ENCODE peak calls at places on chromosome 6, in seven cellular contexts. One of them, this sample, is unnamed.
A peak's percentile ranks its signal among the peaks of the same experiment; 100 is the strongest.

GRCh38 chr6:33609444-33610034 is 11.6 kb upstream of the ITPR3 start:
- DNase-seq in fibroblast of lung: peak; percentile 88
- DNase-seq in hypothalamus: no peak
- DNase-seq in stimulated activated CD4-positive, alpha-beta T cell treated with anti-CD3 and anti-CD28 coated beads, Interleukin-2, amount 100 ng/mL, for 24 hours: no peak
- DNase-seq in astrocyte of the spinal cord: peak; percentile 59
- DNase-seq in GM06990: no peak
- DNase-seq in activated CD4-positive, alpha-beta T cell treated with anti-CD3 and anti-CD28 coated beads, Interleukin-2, amount 50 U/mL, for 48 hours: no peak
- DNase-seq in this sample: peak; percentile 76

GRCh38 chr6:105207524-105208269 is 27.9 kb upstream of the POPDC3 start:
- DNase-seq in fibroblast of lung: peak; percentile 75
- DNase-seq in hypothalamus: no peak
- DNase-seq in stimulated activated CD4-positive, alpha-beta T cell treated with anti-CD3 and anti-CD28 coated beads, Interleukin-2, amount 100 ng/mL, for 24 hours: no peak
- DNase-seq in astrocyte of the spinal cord: peak; percentile 59
- DNase-seq in GM06990: no peak
- DNase-seq in activated CD4-positive, alpha-beta T cell treated with anti-CD3 and anti-CD28 coated beads, Interleukin-2, amount 50 U/mL, for 48 hours: no peak
- DNase-seq in this sample: no peak

GRCh38 chr6:347951-348859 is 43.3 kb upstream of the IRF4 start:
- DNase-seq in fibroblast of lung: no peak
- DNase-seq in hypothalamus: no peak
- DNase-seq in stimulated activated CD4-positive, alpha-beta T cell treated with anti-CD3 and anti-CD28 coated beads, Interleukin-2, amount 100 ng/mL, for 24 hours: no peak
- DNase-seq in astrocyte of the spinal cord: no peak
- DNase-seq in GM06990: no peak
- DNase-seq in activated CD4-positive, alpha-beta T cell treated with anti-CD3 and anti-CD28 coated beads, Interleukin-2, amount 50 U/mL, for 48 hours: no peak
- DNase-seq in this sample: peak; percentile 79

GRCh38 chr6:139161169-139161568 is 26.3 kb downstream of the HECA start:
- DNase-seq in fibroblast of lung: peak; percentile 74
- DNase-seq in hypothalamus: no peak
- DNase-seq in stimulated activated CD4-positive, alpha-beta T cell treated with anti-CD3 and anti-CD28 coated beads, Interleukin-2, amount 100 ng/mL, for 24 hours: no peak
- DNase-seq in astrocyte of the spinal cord: peak; percentile 75
- DNase-seq in GM06990: no peak
- DNase-seq in activated CD4-positive, alpha-beta T cell treated with anti-CD3 and anti-CD28 coated beads, Interleukin-2, amount 50 U/mL, for 48 hours: no peak
- DNase-seq in this sample: no peak

GRCh38 chr6:118325220-118325860 is 222.8 kb upstream of the PLN start:
- DNase-seq in fibroblast of lung: peak; percentile 29
- DNase-seq in hypothalamus: no peak
- DNase-seq in stimulated activated CD4-positive, alpha-beta T cell treated with anti-CD3 and anti-CD28 coated beads, Interleukin-2, amount 100 ng/mL, for 24 hours: no peak
- DNase-seq in astrocyte of the spinal cord: peak; percentile 33
- DNase-seq in GM06990: no peak
- DNase-seq in activated CD4-positive, alpha-beta T cell treated with anti-CD3 and anti-CD28 coated beads, Interleukin-2, amount 50 U/mL, for 48 hours: no peak
- DNase-seq in this sample: no peak

GRCh38 chr6:166236586-166236985 is 68.9 kb upstream of the TBXT start:
- DNase-seq in fibroblast of lung: no peak
- DNase-seq in hypothalamus: no peak
- DNase-seq in stimulated activated CD4-positive, alpha-beta T cell treated with anti-CD3 and anti-CD28 coated beads, Interleukin-2, amount 100 ng/mL, for 24 hours: no peak
- DNase-seq in astrocyte of the spinal cord: no peak
- DNase-seq in GM06990: no peak
- DNase-seq in activated CD4-positive, alpha-beta T cell treated with anti-CD3 and anti-CD28 coated beads, Interleukin-2, amount 50 U/mL, for 48 hours: no peak
- DNase-seq in this sample: no peak

GRCh38 chr6:98833101-98834059 is 994 bp upstream of the POU3F2 start:
- DNase-seq in fibroblast of lung: peak; percentile 62
- DNase-seq in hypothalamus: peak; percentile 68
- DNase-seq in stimulated activated CD4-positive, alpha-beta T cell treated with anti-CD3 and anti-CD28 coated beads, Interleukin-2, amount 100 ng/mL, for 24 hours: peak; percentile 42
- DNase-seq in astrocyte of the spinal cord: peak; percentile 58
- DNase-seq in GM06990: peak; percentile 54
- DNase-seq in activated CD4-positive, alpha-beta T cell treated with anti-CD3 and anti-CD28 coated beads, Interleukin-2, amount 50 U/mL, for 48 hours: no peak
- DNase-seq in this sample: no peak

GRCh38 chr6:36025932-36026327 is 1.5 kb upstream of the SLC26A8 start:
- DNase-seq in fibroblast of lung: peak; percentile 62
- DNase-seq in hypothalamus: no peak
- DNase-seq in stimulated activated CD4-positive, alpha-beta T cell treated with anti-CD3 and anti-CD28 coated beads, Interleukin-2, amount 100 ng/mL, for 24 hours: no peak
- DNase-seq in astrocyte of the spinal cord: no peak
- DNase-seq in GM06990: no peak
- DNase-seq in activated CD4-positive, alpha-beta T cell treated with anti-CD3 and anti-CD28 coated beads, Interleukin-2, amount 50 U/mL, for 48 hours: no peak
- DNase-seq in this sample: no peak

GRCh38 chr6:28489366-28490190 is 26.0 kb downstream of the GPX6 start:
- DNase-seq in fibroblast of lung: peak; percentile 80
- DNase-seq in hypothalamus: peak; percentile 2
- DNase-seq in stimulated activated CD4-positive, alpha-beta T cell treated with anti-CD3 and anti-CD28 coated beads, Interleukin-2, amount 100 ng/mL, for 24 hours: peak; percentile 57
- DNase-seq in astrocyte of the spinal cord: peak; percentile 83
- DNase-seq in GM06990: peak; percentile 79
- DNase-seq in activated CD4-positive, alpha-beta T cell treated with anti-CD3 and anti-CD28 coated beads, Interleukin-2, amount 50 U/mL, for 48 hours: peak; percentile 43
- DNase-seq in this sample: no peak

GRCh38 chr6:39752835-39753744 is 27.9 kb upstream of the KIF6 start:
- DNase-seq in fibroblast of lung: no peak
- DNase-seq in hypothalamus: no peak
- DNase-seq in stimulated activated CD4-positive, alpha-beta T cell treated with anti-CD3 and anti-CD28 coated beads, Interleukin-2, amount 100 ng/mL, for 24 hours: no peak
- DNase-seq in astrocyte of the spinal cord: no peak
- DNase-seq in GM06990: no peak
- DNase-seq in activated CD4-positive, alpha-beta T cell treated with anti-CD3 and anti-CD28 coated beads, Interleukin-2, amount 50 U/mL, for 48 hours: no peak
- DNase-seq in this sample: no peak

GRCh38 chr6:85920782-85921181 is 278.1 kb upstream of the SYNCRIP start:
- DNase-seq in fibroblast of lung: no peak
- DNase-seq in hypothalamus: no peak
- DNase-seq in stimulated activated CD4-positive, alpha-beta T cell treated with anti-CD3 and anti-CD28 coated beads, Interleukin-2, amount 100 ng/mL, for 24 hours: no peak
- DNase-seq in astrocyte of the spinal cord: no peak
- DNase-seq in GM06990: no peak
- DNase-seq in activated CD4-positive, alpha-beta T cell treated with anti-CD3 and anti-CD28 coated beads, Interleukin-2, amount 50 U/mL, for 48 hours: no peak
- DNase-seq in this sample: peak; percentile 63

GRCh38 chr6:50116797-50117542 is 67.2 kb upstream of the DEFB112 start:
- DNase-seq in fibroblast of lung: no peak
- DNase-seq in hypothalamus: no peak
- DNase-seq in stimulated activated CD4-positive, alpha-beta T cell treated with anti-CD3 and anti-CD28 coated beads, Interleukin-2, amount 100 ng/mL, for 24 hours: no peak
- DNase-seq in astrocyte of the spinal cord: no peak
- DNase-seq in GM06990: no peak
- DNase-seq in activated CD4-positive, alpha-beta T cell treated with anti-CD3 and anti-CD28 coated beads, Interleukin-2, amount 50 U/mL, for 48 hours: no peak
- DNase-seq in this sample: no peak

GRCh38 chr6:4102687-4103244 is 23.8 kb upstream of the FAM217A start:
- DNase-seq in fibroblast of lung: no peak
- DNase-seq in hypothalamus: no peak
- DNase-seq in stimulated activated CD4-positive, alpha-beta T cell treated with anti-CD3 and anti-CD28 coated beads, Interleukin-2, amount 100 ng/mL, for 24 hours: no peak
- DNase-seq in astrocyte of the spinal cord: no peak
- DNase-seq in GM06990: no peak
- DNase-seq in activated CD4-positive, alpha-beta T cell treated with anti-CD3 and anti-CD28 coated beads, Interleukin-2, amount 50 U/mL, for 48 hours: no peak
- DNase-seq in this sample: no peak

GRCh38 chr6:106527979-106528378 is 101.3 kb downstream of the RTN4IP1 start:
- DNase-seq in fibroblast of lung: peak; percentile 98
- DNase-seq in hypothalamus: no peak
- DNase-seq in stimulated activated CD4-positive, alpha-beta T cell treated with anti-CD3 and anti-CD28 coated beads, Interleukin-2, amount 100 ng/mL, for 24 hours: no peak
- DNase-seq in astrocyte of the spinal cord: peak; percentile 96
- DNase-seq in GM06990: no peak
- DNase-seq in activated CD4-positive, alpha-beta T cell treated with anti-CD3 and anti-CD28 coated beads, Interleukin-2, amount 50 U/mL, for 48 hours: no peak
- DNase-seq in this sample: no peak

GRCh38 chr6:81769834-81770233 is 17.4 kb upstream of the TENT5A start:
- DNase-seq in fibroblast of lung: peak; percentile 70
- DNase-seq in hypothalamus: no peak
- DNase-seq in stimulated activated CD4-positive, alpha-beta T cell treated with anti-CD3 and anti-CD28 coated beads, Interleukin-2, amount 100 ng/mL, for 24 hours: no peak
- DNase-seq in astrocyte of the spinal cord: peak; percentile 59
- DNase-seq in GM06990: no peak
- DNase-seq in activated CD4-positive, alpha-beta T cell treated with anti-CD3 and anti-CD28 coated beads, Interleukin-2, amount 50 U/mL, for 48 hours: no peak
- DNase-seq in this sample: no peak

GRCh38 chr6:69894578-69895347 is 28.4 kb downstream of the COL19A1 start:
- DNase-seq in fibroblast of lung: peak; percentile 50
- DNase-seq in hypothalamus: no peak
- DNase-seq in stimulated activated CD4-positive, alpha-beta T cell treated with anti-CD3 and anti-CD28 coated beads, Interleukin-2, amount 100 ng/mL, for 24 hours: no peak
- DNase-seq in astrocyte of the spinal cord: peak; percentile 50
- DNase-seq in GM06990: no peak
- DNase-seq in activated CD4-positive, alpha-beta T cell treated with anti-CD3 and anti-CD28 coated beads, Interleukin-2, amount 50 U/mL, for 48 hours: no peak
- DNase-seq in this sample: no peak

GRCh38 chr6:167669870-167670802 is 156.6 kb upstream of the AFDN start:
- DNase-seq in fibroblast of lung: no peak
- DNase-seq in hypothalamus: no peak
- DNase-seq in stimulated activated CD4-positive, alpha-beta T cell treated with anti-CD3 and anti-CD28 coated beads, Interleukin-2, amount 100 ng/mL, for 24 hours: no peak
- DNase-seq in astrocyte of the spinal cord: no peak
- DNase-seq in GM06990: no peak
- DNase-seq in activated CD4-positive, alpha-beta T cell treated with anti-CD3 and anti-CD28 coated beads, Interleukin-2, amount 50 U/mL, for 48 hours: no peak
- DNase-seq in this sample: no peak

GRCh38 chr6:125358898-125359297 is 57.1 kb upstream of the HDDC2 start:
- DNase-seq in fibroblast of lung: no peak
- DNase-seq in hypothalamus: no peak
- DNase-seq in stimulated activated CD4-positive, alpha-beta T cell treated with anti-CD3 and anti-CD28 coated beads, Interleukin-2, amount 100 ng/mL, for 24 hours: no peak
- DNase-seq in astrocyte of the spinal cord: no peak
- DNase-seq in GM06990: no peak
- DNase-seq in activated CD4-positive, alpha-beta T cell treated with anti-CD3 and anti-CD28 coated beads, Interleukin-2, amount 50 U/mL, for 48 hours: no peak
- DNase-seq in this sample: no peak

This sample was measured in Right ventricle myocardium inferior.